ENCODE peak calls at places on chromosomes 6 and 20, in four cellular contexts. One of them, this sample, is unnamed. For H3K9me3, the result is how much of the 10 kb centered on the place peaks cover.

GRCh38 chr6:115838763-115839401 is 221.8 kb downstream of the FRK start:
- DNase-seq in upper lobe of left lung: no peak
- DNase-seq in ovary: no peak
- DNase-seq in adrenal gland: peak
- DNase-seq in this sample: peak

GRCh38 chr6:163992701-163993100 is 578.2 kb downstream of the QKI start:
- DNase-seq in upper lobe of left lung: no peak
- DNase-seq in ovary: no peak
- DNase-seq in adrenal gland: no peak
- DNase-seq in this sample: no peak

GRCh38 chr6:148364056-148364844 is 21.6 kb downstream of the SASH1 start:
- DNase-seq in upper lobe of left lung: no peak
- DNase-seq in ovary: no peak
- DNase-seq in adrenal gland: no peak
- DNase-seq in this sample: no peak

GRCh38 chr6:53315086-53315724 is 33.5 kb downstream of the ELOVL5 start:
- DNase-seq in upper lobe of left lung: no peak
- DNase-seq in ovary: no peak
- DNase-seq in adrenal gland: no peak
- DNase-seq in this sample: no peak

GRCh38 chr6:108497883-108498282 is 62.8 kb upstream of the FOXO3 start:
- DNase-seq in upper lobe of left lung: no peak
- DNase-seq in ovary: no peak
- DNase-seq in adrenal gland: peak
- DNase-seq in this sample: peak

GRCh38 chr20:1569417-1569861 is 11.9 kb upstream of the SIRPD start:
- DNase-seq in upper lobe of left lung: no peak
- DNase-seq in ovary: no peak
- DNase-seq in adrenal gland: peak
- DNase-seq in this sample: no peak

GRCh38 chr6:139881251-139881650 is 506.8 kb upstream of the CITED2 start:
- DNase-seq in upper lobe of left lung: no peak
- DNase-seq in ovary: no peak
- DNase-seq in adrenal gland: no peak
- DNase-seq in this sample: no peak

GRCh38 chr20:33539129-33539528 is 49.2 kb downstream of the CBFA2T2 start:
- DNase-seq in upper lobe of left lung: no peak
- DNase-seq in ovary: no peak
- DNase-seq in adrenal gland: no peak
- DNase-seq in this sample: no peak

GRCh38 chr6:30061766-30062458 is 847 bp downstream of the POLR1H start:
- DNase-seq in upper lobe of left lung: no peak
- DNase-seq in ovary: no peak
- DNase-seq in adrenal gland: no peak
- DNase-seq in this sample: no peak

GRCh38 chr6:121521164-121521555 is 85.7 kb downstream of the GJA1 start:
- DNase-seq in upper lobe of left lung: no peak
- DNase-seq in ovary: no peak
- DNase-seq in adrenal gland: no peak
- DNase-seq in this sample: no peak

GRCh38 chr20:20611165-20611564 is 101.3 kb downstream of the RALGAPA2 start:
- DNase-seq in upper lobe of left lung: no peak
- DNase-seq in ovary: no peak
- DNase-seq in adrenal gland: no peak
- DNase-seq in this sample: no peak

GRCh38 chr6:41634657-41635056 is 3.6 kb upstream of the MDFI start:
- DNase-seq in upper lobe of left lung: no peak
- DNase-seq in ovary: no peak
- DNase-seq in adrenal gland: no peak
- DNase-seq in this sample: no peak

GRCh38 chr6:136959471-136959891 is 37.4 kb downstream of the SLC35D3 start:
- DNase-seq in upper lobe of left lung: peak
- DNase-seq in ovary: no peak
- DNase-seq in adrenal gland: no peak
- DNase-seq in this sample: peak

GRCh38 chr6:56649782-56650181 is 7.1 kb upstream of the DST start:
- DNase-seq in upper lobe of left lung: no peak
- DNase-seq in ovary: no peak
- DNase-seq in adrenal gland: no peak
- DNase-seq in this sample: no peak

GRCh38 chr20:14193443-14193842 is 144.0 kb downstream of the FLRT3 start:
- DNase-seq in upper lobe of left lung: no peak
- DNase-seq in ovary: no peak
- DNase-seq in adrenal gland: no peak
- DNase-seq in this sample: no peak

GRCh38 chr6:113635222-113635970 is 221.7 kb upstream of the MARCKS start:
- DNase-seq in upper lobe of left lung: no peak
- DNase-seq in ovary: no peak
- DNase-seq in adrenal gland: no peak
- DNase-seq in this sample: no peak

GRCh38 chr20:51329845-51330244 is 212.7 kb downstream of the NFATC2 start:
- DNase-seq in upper lobe of left lung: no peak
- DNase-seq in ovary: no peak
- DNase-seq in adrenal gland: no peak
- DNase-seq in this sample: no peak

GRCh38 chr6:108134213-108134973 is 31.4 kb upstream of the NR2E1 start:
- DNase-seq in upper lobe of left lung: no peak
- DNase-seq in ovary: no peak
- DNase-seq in adrenal gland: no peak
- DNase-seq in this sample: no peak

GRCh38 chr6:31861150-31861549 is 1.5 kb downstream of the NEU1 start:
- DNase-seq in upper lobe of left lung: no peak
- DNase-seq in ovary: no peak
- DNase-seq in adrenal gland: no peak
- DNase-seq in this sample: no peak

GRCh38 chr6:148967128-148967527 is 220.3 kb downstream of the UST start:
- DNase-seq in upper lobe of left lung: no peak
- DNase-seq in ovary: no peak
- DNase-seq in adrenal gland: no peak
- DNase-seq in this sample: no peak

GRCh38 chr20:12171927-12172581 is 254.4 kb downstream of the BTBD3 start:
- DNase-seq in upper lobe of left lung: no peak
- DNase-seq in ovary: peak
- DNase-seq in adrenal gland: no peak
- DNase-seq in this sample: no peak

GRCh38 chr6:39347906-39348585 is 25.5 kb upstream of the KCNK16 start:
- DNase-seq in upper lobe of left lung: no peak
- DNase-seq in ovary: peak
- DNase-seq in adrenal gland: peak
- DNase-seq in this sample: peak

GRCh38 chr20:30167540-30167939 is 1089.9 kb upstream of the DEFB115 start:
- DNase-seq in upper lobe of left lung: peak
- DNase-seq in ovary: no peak
- DNase-seq in adrenal gland: no peak
- DNase-seq in this sample: no peak

GRCh38 chr6:54990001-54990400 is 143.4 kb downstream of the FAM83B start:
- DNase-seq in upper lobe of left lung: no peak
- DNase-seq in ovary: no peak
- DNase-seq in adrenal gland: no peak
- DNase-seq in this sample: no peak

DNA sequence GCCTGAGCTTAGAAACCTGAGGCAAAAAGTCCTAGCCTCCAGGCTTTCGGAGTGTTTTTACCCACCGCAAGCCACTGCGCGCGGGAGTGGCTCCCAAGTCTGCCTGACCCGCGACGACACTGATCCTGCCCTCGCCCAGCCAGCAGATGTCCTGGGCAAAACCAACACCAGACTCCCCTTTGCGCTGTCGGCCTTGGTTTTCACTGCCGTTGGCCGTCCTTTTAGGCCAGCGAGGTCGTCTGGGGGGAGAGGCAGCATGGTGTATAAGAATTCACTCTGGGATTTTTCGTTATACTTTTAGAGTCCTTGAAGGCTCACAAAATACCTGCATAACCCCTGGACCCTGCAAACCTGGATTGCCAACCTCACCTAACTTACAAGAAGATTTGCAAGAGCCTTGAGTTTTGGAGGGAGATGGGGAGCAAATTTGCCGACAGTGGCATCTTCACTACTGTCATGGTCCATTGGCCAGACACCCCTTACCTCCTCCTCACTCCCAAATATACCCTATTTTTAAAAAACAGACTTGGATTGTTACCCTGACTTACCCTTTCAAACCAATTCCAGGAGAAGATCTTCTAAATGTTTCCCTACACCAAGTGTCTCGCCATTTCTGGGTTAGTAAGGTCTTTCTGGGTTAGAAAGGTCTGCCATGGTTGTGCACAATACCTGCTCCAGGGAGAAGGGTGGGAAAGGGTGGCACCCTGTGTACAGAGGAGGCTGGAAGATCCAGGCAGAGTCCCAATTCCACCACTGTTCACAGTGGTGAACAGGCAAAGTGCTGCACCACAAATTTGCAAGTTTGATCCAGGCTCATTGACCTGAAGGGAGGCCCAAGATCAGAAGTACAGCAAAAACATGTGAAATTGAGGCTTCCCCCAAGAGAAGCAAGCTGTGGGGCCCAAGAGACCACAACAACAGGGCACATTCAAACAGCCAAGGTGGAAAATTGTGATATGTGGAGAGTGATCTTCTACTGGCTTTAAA is 4.4 kb downstream of the FOXA2 start:
- DNase-seq in upper lobe of left lung: no peak
- DNase-seq in ovary: no peak
- DNase-seq in adrenal gland: no peak
- DNase-seq in this sample: no peak
- H3K9me3 ChIP-seq in upper lobe of left lung: under half
- H3K9me3 ChIP-seq in ovary: under half
- H3K9me3 ChIP-seq in adrenal gland: under half
- H3K9me3 ChIP-seq in this sample: under half

GRCh38 chr20:62236200-62236599 is 2.1 kb upstream of the OSBPL2 start:
- DNase-seq in upper lobe of left lung: no peak
- DNase-seq in ovary: peak
- DNase-seq in adrenal gland: no peak
- DNase-seq in this sample: no peak
- H3K27ac ChIP-seq in upper lobe of left lung: no peak
- H3K27ac ChIP-seq in ovary: no peak
- H3K27ac ChIP-seq in adrenal gland: no peak
- H3K27ac ChIP-seq in this sample: no peak

DNA sequence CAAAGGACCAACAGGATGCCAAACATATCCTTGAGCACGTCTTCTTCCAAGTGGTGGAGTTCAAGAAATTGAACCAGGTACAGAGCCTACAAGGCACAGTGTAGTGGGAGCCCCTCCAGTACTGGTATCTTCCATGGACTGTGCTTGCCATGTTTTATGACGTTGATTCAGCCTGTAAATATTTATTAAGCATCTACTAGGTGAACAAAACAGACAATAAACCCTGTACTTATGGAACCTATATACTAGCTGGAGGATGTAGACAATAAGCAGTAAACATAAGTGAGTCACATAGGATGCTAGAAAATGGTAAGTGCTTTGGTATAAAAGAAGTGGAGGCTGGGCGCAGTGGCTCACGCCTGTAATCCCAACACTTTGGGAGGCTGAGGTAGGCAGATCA is 24.4 kb upstream of the MYBL2 start:
- DNase-seq in upper lobe of left lung: no peak
- DNase-seq in ovary: no peak
- DNase-seq in adrenal gland: no peak
- DNase-seq in this sample: no peak
- H3K4me3 ChIP-seq in upper lobe of left lung: no peak
- H3K4me3 ChIP-seq in ovary: no peak
- H3K4me3 ChIP-seq in adrenal gland: no peak
- H3K4me3 ChIP-seq in this sample: no peak

GRCh38 chr20:48008850-48009535 is 223.7 kb upstream of the SULF2 start:
- DNase-seq in upper lobe of left lung: no peak
- DNase-seq in ovary: no peak
- DNase-seq in adrenal gland: no peak
- DNase-seq in this sample: no peak
- H3K9me3 ChIP-seq in upper lobe of left lung: under half
- H3K9me3 ChIP-seq in ovary: under half
- H3K9me3 ChIP-seq in adrenal gland: under half
- H3K9me3 ChIP-seq in this sample: under half

GRCh38 chr6:126040826-126041225 is 54.5 kb downstream of the TRMT11 start:
- DNase-seq in upper lobe of left lung: no peak
- DNase-seq in ovary: no peak
- DNase-seq in adrenal gland: no peak
- DNase-seq in this sample: no peak
- H3K27ac ChIP-seq in upper lobe of left lung: peak
- H3K27ac ChIP-seq in ovary: no peak
- H3K27ac ChIP-seq in adrenal gland: peak
- H3K27ac ChIP-seq in this sample: no peak

GRCh38 chr20:37271421-37271768 is 9.8 kb upstream of the GHRH start:
- DNase-seq in upper lobe of left lung: no peak
- DNase-seq in ovary: no peak
- DNase-seq in adrenal gland: no peak
- DNase-seq in this sample: no peak

GRCh38 chr20:37270586-37271420 is 9.2 kb upstream of the GHRH start:
- DNase-seq in upper lobe of left lung: no peak
- DNase-seq in ovary: no peak
- DNase-seq in adrenal gland: no peak
- DNase-seq in this sample: no peak

GRCh38 chr20:37265152-37265551 is 3.5 kb upstream of the GHRH start:
- DNase-seq in upper lobe of left lung: no peak
- DNase-seq in ovary: no peak
- DNase-seq in adrenal gland: no peak
- DNase-seq in this sample: no peak

GRCh38 chr20:37266940-37267683 is 5.5 kb upstream of the GHRH start:
- DNase-seq in upper lobe of left lung: no peak
- DNase-seq in ovary: no peak
- DNase-seq in adrenal gland: no peak
- DNase-seq in this sample: no peak

DNA sequence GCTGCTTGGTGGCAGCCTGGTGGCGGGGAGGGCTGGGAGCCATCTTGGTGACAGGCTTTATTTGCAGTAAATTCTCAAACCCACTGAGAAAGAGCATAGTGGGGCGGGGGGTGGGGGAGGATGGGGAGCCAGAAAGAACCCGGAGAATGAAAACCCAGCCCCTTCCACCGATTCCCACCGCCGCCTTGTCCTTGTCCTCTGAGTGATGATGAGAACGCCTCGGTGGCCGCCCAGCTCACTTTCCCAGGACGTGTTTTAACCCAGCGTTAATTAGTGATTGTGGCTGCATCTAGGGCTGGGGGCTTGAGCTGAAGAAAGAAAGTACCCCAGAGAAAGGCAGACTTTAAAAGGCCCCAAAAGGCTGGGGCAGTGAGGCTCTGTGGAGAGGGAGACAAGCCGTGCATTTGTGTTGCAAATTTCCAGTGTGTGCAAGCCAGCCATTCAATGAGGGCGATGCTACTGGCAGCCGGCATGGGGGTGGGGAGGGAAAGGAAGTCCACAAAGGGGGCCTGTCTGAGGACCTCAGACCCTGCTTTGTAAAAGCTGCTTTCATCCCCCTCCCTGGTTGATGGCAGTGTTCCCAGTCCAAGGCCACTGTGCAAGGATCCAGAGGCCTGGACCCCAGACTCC is 6.2 kb upstream of the GHRH start:
- DNase-seq in upper lobe of left lung: no peak
- DNase-seq in ovary: no peak
- DNase-seq in adrenal gland: no peak
- DNase-seq in this sample: no peak
- H3K4me3 ChIP-seq in upper lobe of left lung: no peak
- H3K4me3 ChIP-seq in ovary: no peak
- H3K4me3 ChIP-seq in adrenal gland: no peak
- H3K4me3 ChIP-seq in this sample: no peak

GRCh38 chr20:17498181-17498580 is 33.0 kb downstream of the BFSP1 start:
- DNase-seq in upper lobe of left lung: no peak
- DNase-seq in ovary: no peak
- DNase-seq in adrenal gland: no peak
- DNase-seq in this sample: no peak
- H3K9me3 ChIP-seq in upper lobe of left lung: under half
- H3K9me3 ChIP-seq in ovary: under half
- H3K9me3 ChIP-seq in adrenal gland: under half
- H3K9me3 ChIP-seq in this sample: under half

This sample was measured in thyroid gland.